ENCODE peak calls at places on chromosomes 6 and 20, in seven cellular contexts. J is stimulated activated CD8-positive, alpha-beta memory T cell treated with anti-CD3 and anti-CD28 coated beads, Interleukin-15, amount 100 ng/mL, for 24 hours; B is activated CD4-positive, CD25-positive, alpha-beta regulatory T cell; Z is T follicular helper cell; S is stomach; W is stimulated activated CD4-positive, alpha-beta T cell treated with anti-CD3 and anti-CD28 coated beads, Interleukin-1b, Interleukin-23, amount 100 ng/mL, for 4 hours; G is fibroblast of mammary gland. D is an unnamed sample.

GRCh38 chr6:33840064-33840926 is 36.5 kb upstream of the MLN start:
- DNase-seq in Z (no peak), W (no peak), G (peak; percentile 97), J (no peak), B (no peak), S (no peak), D (no peak)

GRCh38 chr6:21846541-21847451 is 253.2 kb downstream of the SOX4 start:
- DNase-seq in G (no peak), B (no peak), S (no peak), W (no peak), Z (no peak), J (no peak), D (no peak)

GRCh38 chr20:47493175-47493953 is 8.3 kb upstream of the NCOA3 start:
- DNase-seq in J (no peak), Z (peak; percentile 15), S (peak; percentile 94), G (peak; percentile 77), B (no peak), W (peak; percentile 59), D (peak; percentile 58)

GRCh38 chr20:39190666-39191570 is 228.8 kb downstream of the DHX35 start:
- DNase-seq in W (no peak), B (no peak), S (no peak), G (peak; percentile 51), J (no peak), Z (no peak), D (no peak)

GRCh38 chr20:26167499-26167898 is 470.8 kb upstream of the ZNF337 start:
- DNase-seq in S (no peak), G (peak; percentile 12), B (no peak), Z (no peak), J (no peak), W (no peak), D (no peak)

GRCh38 chr6:139939189-139939979 is 564.9 kb upstream of the CITED2 start:
- DNase-seq in Z (no peak), G (no peak), B (no peak), W (no peak), J (no peak), S (no peak), D (no peak)

GRCh38 chr20:6122873-6123649 is at the start of gene FERMT1:
- DNase-seq in J (no peak), Z (no peak), B (no peak), W (peak; percentile 16), G (peak; percentile 66), S (peak; percentile 68), D (no peak)

GRCh38 chr6:52576392-52577021 is 353 bp downstream of the TRAM2 start:
- DNase-seq in Z (peak; percentile 24), W (peak; percentile 41), G (peak; percentile 82), S (peak; percentile 54), B (peak; percentile 29), J (peak; percentile 25), D (no peak)

GRCh38 chr20:36856691-36857635 is 19.0 kb upstream of the TLDC2 start:
- DNase-seq in W (no peak), Z (peak; percentile 7), G (peak; percentile 52), B (no peak), J (no peak), S (no peak), D (no peak)

GRCh38 chr6:69337301-69337700 is 459.5 kb downstream of the LMBRD1 start:
- DNase-seq in G (no peak), J (no peak), W (no peak), S (no peak), B (no peak), Z (no peak), D (no peak)

GRCh38 chr6:157763129-157763893 is 59.7 kb upstream of the SNX9 start:
- DNase-seq in B (no peak), G (peak; percentile 66), Z (no peak), J (no peak), W (no peak), S (peak; percentile 99), D (no peak)

GRCh38 chr20:44552568-44552949 is 29.8 kb upstream of the PKIG start:
- DNase-seq in W (no peak), B (no peak), Z (no peak), G (no peak), J (no peak), S (no peak), D (no peak)

GRCh38 chr20:19710336-19710721 is 47.7 kb upstream of the RIN2 start:
- DNase-seq in W (no peak), S (no peak), J (no peak), B (no peak), G (peak; percentile 10), Z (no peak), D (no peak)

GRCh38 chr6:43733471-43734293 is 36.3 kb upstream of the VEGFA start:
- DNase-seq in Z (no peak), S (peak; percentile 10), G (no peak), J (no peak), W (no peak), B (peak; percentile 21), D (no peak)

GRCh38 chr6:36571122-36572043 is 22.8 kb upstream of the SRSF3 start:
- DNase-seq in B (no peak), S (no peak), G (no peak), J (no peak), W (no peak), Z (no peak), D (no peak)

GRCh38 chr6:35850209-35850608 is 45.1 kb downstream of the LHFPL5 start:
- DNase-seq in W (no peak), B (no peak), Z (no peak), S (no peak), J (no peak), G (no peak), D (no peak)

GRCh38 chr6:156880913-156881312 is 103.7 kb downstream of the ARID1B start:
- DNase-seq in G (no peak), Z (no peak), W (no peak), J (no peak), S (peak; percentile 43), B (no peak), D (no peak)

GRCh38 chr6:149903938-149904611 is 6.2 kb upstream of the RAET1E start:
- DNase-seq in Z (no peak), S (no peak), W (no peak), G (no peak), B (no peak), J (no peak), D (no peak)

GRCh38 chr20:41249371-41249770 is 68.2 kb downstream of the ZHX3 start:
- DNase-seq in Z (no peak), G (peak; percentile 95), J (no peak), B (no peak), W (no peak), S (no peak), D (no peak)

GRCh38 chr6:109484161-109484560 is 1.1 kb upstream of the ZBTB24 start:
- DNase-seq in J (no peak), W (no peak), G (peak; percentile 32), Z (no peak), S (no peak), B (no peak), D (no peak)

GRCh38 chr20:8019178-8019997 is at the start of gene TMX4:
- DNase-seq in S (peak; percentile 99), J (peak; percentile 84), W (peak; percentile 89), B (peak; percentile 71), Z (peak; percentile 73), G (peak; percentile 96), D (peak; percentile 98)

GRCh38 chr6:117232191-117232590 is 33.2 kb upstream of the VGLL2 start:
- DNase-seq in S (no peak), Z (no peak), W (no peak), B (no peak), J (no peak), G (peak; percentile 30), D (no peak)

GRCh38 chr20:36408219-36408618 is 102.1 kb downstream of the DLGAP4 start:
- DNase-seq in J (no peak), G (peak; percentile 37), S (peak; percentile 49), B (no peak), W (no peak), Z (no peak), D (no peak)

GRCh38 chr6:118746100-118746874 is 94.9 kb upstream of the CEP85L start:
- DNase-seq in Z (no peak), G (no peak), S (no peak), J (no peak), B (no peak), W (no peak), D (no peak)

GRCh38 chr6:39496951-39497350 is 174.4 kb upstream of the KCNK16 start:
- DNase-seq in S (peak; percentile 26), B (no peak), J (no peak), G (peak; percentile 12), W (no peak), Z (no peak), D (peak; percentile 7)

GRCh38 chr20:48771542-48771941 is 56.3 kb downstream of the PREX1 start:
- DNase-seq in W (no peak), J (no peak), Z (no peak), S (no peak), G (peak; percentile 41), B (no peak), D (no peak)

GRCh38 chr6:84007871-84008270 is 25.7 kb upstream of the MRAP2 start:
- DNase-seq in S (no peak), G (no peak), J (no peak), W (no peak), B (no peak), Z (no peak), D (no peak)

GRCh38 chr20:634526-634925 is 18.5 kb downstream of the SRXN1 start:
- DNase-seq in Z (no peak), G (no peak), W (no peak), J (no peak), S (no peak), B (no peak), D (no peak)

D was measured in thoracic aorta.